ENCODE peak calls at places on chromosome 20, in six cellular contexts. One of them, this sample, is unnamed.

GRCh38 chr20:36852187-36852586 is 23.8 kb upstream of the TLDC2 start:
- DNase-seq in HFF-Myc: no peak
- DNase-seq in iPS DF 6.9: no peak
- DNase-seq in adipocyte: no peak
- DNase-seq in aorta: peak
- DNase-seq in SK-N-SH: no peak
- DNase-seq in this sample: peak

GRCh38 chr20:5871720-5872410 is 78.5 kb downstream of the TRMT6 start:
- DNase-seq in SK-N-SH: no peak
- DNase-seq in HFF-Myc: no peak
- DNase-seq in iPS DF 6.9: no peak
- DNase-seq in aorta: no peak
- DNase-seq in adipocyte: no peak
- DNase-seq in this sample: no peak

GRCh38 chr20:10669843-10670446 is 3.9 kb downstream of the JAG1 start:
- DNase-seq in adipocyte: no peak
- DNase-seq in HFF-Myc: no peak
- DNase-seq in SK-N-SH: no peak
- DNase-seq in iPS DF 6.9: no peak
- DNase-seq in aorta: no peak
- DNase-seq in this sample: no peak

GRCh38 chr20:1033751-1034419 is 31.8 kb upstream of the RSPO4 start:
- DNase-seq in SK-N-SH: no peak
- DNase-seq in iPS DF 6.9: no peak
- DNase-seq in adipocyte: no peak
- DNase-seq in HFF-Myc: no peak
- DNase-seq in aorta: no peak
- DNase-seq in this sample: no peak

GRCh38 chr20:52590100-52590499 is 382.1 kb upstream of the TSHZ2 start:
- DNase-seq in aorta: peak
- DNase-seq in HFF-Myc: no peak
- DNase-seq in iPS DF 6.9: no peak
- DNase-seq in adipocyte: no peak
- DNase-seq in SK-N-SH: no peak
- DNase-seq in this sample: no peak

GRCh38 chr20:32152421-32153155 is 43.1 kb downstream of the TM9SF4 start:
- DNase-seq in adipocyte: no peak
- DNase-seq in HFF-Myc: no peak
- DNase-seq in aorta: no peak
- DNase-seq in SK-N-SH: no peak
- DNase-seq in iPS DF 6.9: no peak
- DNase-seq in this sample: no peak

GRCh38 chr20:25291432-25292133 is 43.7 kb downstream of the PYGB start:
- DNase-seq in HFF-Myc: no peak
- DNase-seq in adipocyte: no peak
- DNase-seq in iPS DF 6.9: no peak
- DNase-seq in aorta: no peak
- DNase-seq in SK-N-SH: no peak
- DNase-seq in this sample: peak

GRCh38 chr20:48052492-48052870 is 267.2 kb upstream of the SULF2 start:
- DNase-seq in iPS DF 6.9: no peak
- DNase-seq in aorta: no peak
- DNase-seq in adipocyte: peak
- DNase-seq in HFF-Myc: no peak
- DNase-seq in SK-N-SH: peak
- DNase-seq in this sample: no peak

GRCh38 chr20:47610945-47611250 is 109.2 kb downstream of the NCOA3 start:
- DNase-seq in HFF-Myc: no peak
- DNase-seq in iPS DF 6.9: no peak
- DNase-seq in SK-N-SH: no peak
- DNase-seq in aorta: no peak
- DNase-seq in adipocyte: no peak
- DNase-seq in this sample: no peak

GRCh38 chr20:43535370-43536004 is 23.3 kb upstream of the SGK2 start:
- DNase-seq in adipocyte: no peak
- DNase-seq in iPS DF 6.9: no peak
- DNase-seq in aorta: no peak
- DNase-seq in HFF-Myc: no peak
- DNase-seq in SK-N-SH: no peak
- DNase-seq in this sample: no peak

GRCh38 chr20:33969563-33969962 is 24.1 kb upstream of the RALY start:
- DNase-seq in aorta: peak
- DNase-seq in HFF-Myc: no peak
- DNase-seq in iPS DF 6.9: no peak
- DNase-seq in SK-N-SH: no peak
- DNase-seq in adipocyte: no peak
- DNase-seq in this sample: no peak

GRCh38 chr20:5008743-5009142 is 7.4 kb upstream of the SLC23A2 start:
- DNase-seq in iPS DF 6.9: no peak
- DNase-seq in adipocyte: peak
- DNase-seq in HFF-Myc: no peak
- DNase-seq in aorta: peak
- DNase-seq in SK-N-SH: no peak
- DNase-seq in this sample: no peak

GRCh38 chr20:10447028-10447427 is 11.9 kb downstream of the SLX4IP start:
- DNase-seq in HFF-Myc: peak
- DNase-seq in iPS DF 6.9: no peak
- DNase-seq in SK-N-SH: peak
- DNase-seq in aorta: no peak
- DNase-seq in adipocyte: peak
- DNase-seq in this sample: no peak

GRCh38 chr20:38840053-38840893 is 34.8 kb downstream of the PPP1R16B start:
- DNase-seq in iPS DF 6.9: no peak
- DNase-seq in HFF-Myc: no peak
- DNase-seq in adipocyte: no peak
- DNase-seq in aorta: no peak
- DNase-seq in SK-N-SH: no peak
- DNase-seq in this sample: peak

GRCh38 chr20:62588458-62589149 is 53.7 kb upstream of the SLCO4A1 start:
- DNase-seq in SK-N-SH: no peak
- DNase-seq in iPS DF 6.9: no peak
- DNase-seq in HFF-Myc: no peak
- DNase-seq in aorta: no peak
- DNase-seq in adipocyte: no peak
- DNase-seq in this sample: no peak

GRCh38 chr20:62584671-62585512 is 57.4 kb upstream of the SLCO4A1 start:
- DNase-seq in SK-N-SH: no peak
- DNase-seq in HFF-Myc: no peak
- DNase-seq in aorta: no peak
- DNase-seq in adipocyte: no peak
- DNase-seq in iPS DF 6.9: no peak
- DNase-seq in this sample: no peak

GRCh38 chr20:62587757-62588402 is 54.4 kb upstream of the SLCO4A1 start:
- DNase-seq in SK-N-SH: no peak
- DNase-seq in HFF-Myc: no peak
- DNase-seq in iPS DF 6.9: no peak
- DNase-seq in adipocyte: peak
- DNase-seq in aorta: no peak
- DNase-seq in this sample: no peak

GRCh38 chr20:62585571-62585970 is 56.7 kb upstream of the SLCO4A1 start:
- DNase-seq in iPS DF 6.9: no peak
- DNase-seq in adipocyte: no peak
- DNase-seq in HFF-Myc: no peak
- DNase-seq in SK-N-SH: no peak
- DNase-seq in aorta: no peak
- DNase-seq in this sample: no peak

GRCh38 chr20:62586799-62587198 is 55.5 kb upstream of the SLCO4A1 start:
- DNase-seq in aorta: no peak
- DNase-seq in iPS DF 6.9: no peak
- DNase-seq in SK-N-SH: peak
- DNase-seq in HFF-Myc: no peak
- DNase-seq in adipocyte: no peak
- DNase-seq in this sample: no peak
- H3K4me3 ChIP-seq in aorta: no peak
- H3K4me3 ChIP-seq in iPS DF 6.9: no peak
- H3K4me3 ChIP-seq in SK-N-SH: no peak
- H3K4me3 ChIP-seq in HFF-Myc: no peak
- H3K4me3 ChIP-seq in adipocyte: no peak
- H3K4me3 ChIP-seq in this sample: no peak

DNA sequence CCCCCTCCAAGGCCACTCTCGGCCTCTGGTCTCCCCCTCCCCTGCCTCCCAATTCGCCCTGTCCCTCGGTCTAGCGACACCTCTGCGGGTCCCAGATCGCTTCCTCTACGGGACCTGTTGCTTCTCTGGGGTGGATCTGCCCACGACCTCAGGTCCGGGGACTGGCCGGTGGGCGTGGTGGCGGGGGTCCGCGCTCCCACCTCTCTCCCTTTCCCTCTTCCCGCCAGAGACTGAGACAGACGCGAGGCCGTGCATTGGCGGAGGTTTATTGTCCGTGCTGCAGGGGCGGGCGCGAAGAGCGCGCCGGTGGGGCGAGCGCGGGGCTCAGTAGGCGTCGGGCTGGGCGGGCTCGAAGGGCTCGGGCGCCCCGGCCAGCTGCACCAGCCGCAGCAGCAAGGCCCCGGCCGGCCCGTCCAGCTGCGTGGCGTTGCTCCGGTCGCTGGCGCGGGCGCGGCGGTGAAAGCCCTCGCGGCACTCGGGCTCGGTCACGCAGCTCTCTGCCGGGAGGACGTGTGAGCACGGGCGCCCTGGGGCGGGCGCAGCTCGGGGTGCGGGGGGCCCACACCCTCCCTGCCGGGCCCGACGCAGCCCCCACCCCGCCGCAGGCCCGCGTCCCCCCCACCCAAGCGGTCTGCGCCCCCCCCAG is 2.1 kb downstream of the AVP start:
- DNase-seq in SK-N-SH: peak
- DNase-seq in aorta: no peak
- DNase-seq in HFF-Myc: no peak
- DNase-seq in adipocyte: peak
- DNase-seq in iPS DF 6.9: no peak
- DNase-seq in this sample: no peak
- H3K4me3 ChIP-seq in SK-N-SH: no peak
- H3K4me3 ChIP-seq in aorta: no peak
- H3K4me3 ChIP-seq in HFF-Myc: no peak
- H3K4me3 ChIP-seq in adipocyte: peak
- H3K4me3 ChIP-seq in iPS DF 6.9: peak
- H3K4me3 ChIP-seq in this sample: no peak

GRCh38 chr20:40331699-40332098 is 357.3 kb downstream of the MAFB start:
- DNase-seq in adipocyte: no peak
- DNase-seq in SK-N-SH: no peak
- DNase-seq in iPS DF 6.9: no peak
- DNase-seq in aorta: no peak
- DNase-seq in HFF-Myc: no peak
- DNase-seq in this sample: no peak
- H3K4me3 ChIP-seq in adipocyte: no peak
- H3K4me3 ChIP-seq in SK-N-SH: no peak
- H3K4me3 ChIP-seq in iPS DF 6.9: no peak
- H3K4me3 ChIP-seq in aorta: no peak
- H3K4me3 ChIP-seq in HFF-Myc: no peak
- H3K4me3 ChIP-seq in this sample: no peak

GRCh38 chr20:35489717-35490116 is 34.3 kb downstream of the CEP250 start:
- DNase-seq in HFF-Myc: no peak
- DNase-seq in iPS DF 6.9: no peak
- DNase-seq in adipocyte: no peak
- DNase-seq in aorta: no peak
- DNase-seq in SK-N-SH: no peak
- DNase-seq in this sample: no peak
- H3K4me3 ChIP-seq in HFF-Myc: no peak
- H3K4me3 ChIP-seq in iPS DF 6.9: no peak
- H3K4me3 ChIP-seq in adipocyte: no peak
- H3K4me3 ChIP-seq in aorta: no peak
- H3K4me3 ChIP-seq in SK-N-SH: no peak
- H3K4me3 ChIP-seq in this sample: no peak

GRCh38 chr20:62201173-62202082 is 18.6 kb downstream of the MTG2 start:
- DNase-seq in aorta: peak
- DNase-seq in adipocyte: no peak
- DNase-seq in SK-N-SH: no peak
- DNase-seq in HFF-Myc: no peak
- DNase-seq in iPS DF 6.9: no peak
- DNase-seq in this sample: peak
- H3K4me3 ChIP-seq in aorta: no peak
- H3K4me3 ChIP-seq in adipocyte: no peak
- H3K4me3 ChIP-seq in SK-N-SH: no peak
- H3K4me3 ChIP-seq in HFF-Myc: no peak
- H3K4me3 ChIP-seq in iPS DF 6.9: no peak
- H3K4me3 ChIP-seq in this sample: no peak

DNA sequence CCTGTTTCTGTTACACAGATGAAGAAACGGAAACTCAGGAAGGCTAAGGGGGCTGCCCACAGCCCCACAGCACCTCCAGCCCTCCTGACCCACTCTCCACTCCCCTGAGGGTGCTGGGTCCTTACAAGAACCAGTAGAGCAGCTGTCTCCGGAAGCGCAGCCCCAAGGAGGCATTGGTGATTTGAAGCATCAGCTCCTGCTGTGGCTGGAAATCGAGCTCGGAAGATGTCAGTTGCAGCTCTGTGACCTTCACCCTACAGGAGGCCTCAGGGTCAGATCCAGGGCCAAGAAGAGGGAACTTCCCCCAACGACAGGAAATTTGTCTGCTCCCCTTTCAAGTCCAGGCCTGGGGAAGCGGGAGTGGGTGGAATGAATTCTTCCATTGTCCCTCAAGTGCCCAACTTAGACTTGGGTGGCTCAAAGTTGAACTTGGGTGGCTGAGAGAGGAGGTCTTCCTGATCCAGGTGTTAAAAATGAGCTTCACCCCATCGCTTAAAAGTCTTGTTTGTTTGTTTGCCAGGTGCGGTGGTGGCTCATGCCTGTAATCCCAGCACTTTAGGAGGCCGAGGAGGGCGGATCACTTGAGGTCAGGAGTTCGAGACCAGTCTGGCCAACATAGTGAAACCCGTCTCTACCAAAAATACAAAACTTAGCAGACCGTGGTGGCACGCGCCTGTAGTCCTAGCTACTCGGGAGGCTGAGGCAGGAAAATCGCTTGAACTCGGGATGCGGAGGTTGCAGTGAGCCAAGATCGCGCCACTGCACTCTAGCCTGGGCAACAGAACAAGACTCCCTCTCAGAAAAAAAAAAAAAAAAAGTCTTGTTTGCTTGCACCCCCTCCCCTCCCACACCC is 1.9 kb downstream of the PLTP start:
- DNase-seq in SK-N-SH: no peak
- DNase-seq in adipocyte: no peak
- DNase-seq in aorta: no peak
- DNase-seq in HFF-Myc: no peak
- DNase-seq in iPS DF 6.9: no peak
- DNase-seq in this sample: peak
- H3K4me3 ChIP-seq in SK-N-SH: peak
- H3K4me3 ChIP-seq in adipocyte: peak
- H3K4me3 ChIP-seq in aorta: no peak
- H3K4me3 ChIP-seq in HFF-Myc: peak
- H3K4me3 ChIP-seq in iPS DF 6.9: no peak
- H3K4me3 ChIP-seq in this sample: no peak

GRCh38 chr20:45042978-45043377 is 57.9 kb downstream of the KCNS1 start:
- DNase-seq in iPS DF 6.9: no peak
- DNase-seq in adipocyte: no peak
- DNase-seq in HFF-Myc: no peak
- DNase-seq in aorta: no peak
- DNase-seq in SK-N-SH: no peak
- DNase-seq in this sample: no peak

GRCh38 chr20:45038747-45039469 is 62.0 kb downstream of the KCNS1 start:
- DNase-seq in SK-N-SH: no peak
- DNase-seq in aorta: no peak
- DNase-seq in adipocyte: peak
- DNase-seq in iPS DF 6.9: no peak
- DNase-seq in HFF-Myc: no peak
- DNase-seq in this sample: no peak

GRCh38 chr20:45044084-45044573 is 56.8 kb downstream of the KCNS1 start:
- DNase-seq in SK-N-SH: peak
- DNase-seq in iPS DF 6.9: peak
- DNase-seq in aorta: no peak
- DNase-seq in HFF-Myc: peak
- DNase-seq in adipocyte: peak
- DNase-seq in this sample: no peak

GRCh38 chr20:45039470-45039811 is 61.5 kb downstream of the KCNS1 start:
- DNase-seq in adipocyte: no peak
- DNase-seq in SK-N-SH: no peak
- DNase-seq in HFF-Myc: no peak
- DNase-seq in aorta: no peak
- DNase-seq in iPS DF 6.9: no peak
- DNase-seq in this sample: no peak

GRCh38 chr20:45041464-45042337 is 59.2 kb downstream of the KCNS1 start:
- DNase-seq in SK-N-SH: no peak
- DNase-seq in adipocyte: peak
- DNase-seq in HFF-Myc: peak
- DNase-seq in aorta: no peak
- DNase-seq in iPS DF 6.9: peak
- DNase-seq in this sample: no peak
- H3K4me3 ChIP-seq in SK-N-SH: no peak
- H3K4me3 ChIP-seq in adipocyte: no peak
- H3K4me3 ChIP-seq in HFF-Myc: no peak
- H3K4me3 ChIP-seq in aorta: no peak
- H3K4me3 ChIP-seq in iPS DF 6.9: no peak
- H3K4me3 ChIP-seq in this sample: no peak